ENCODE peak calls at places on chromosomes 7 and 10, in six cellular contexts. H is sigmoid colon, B is transverse colon, L is suprapubic skin, C is HCT116, W is H1. D is an unnamed sample.

GRCh38 chr7:30556854-30557644 is 37.6 kb upstream of the GARS1 start:
- DNase-seq in H (no peak), B (no peak), L (no peak), C (no peak), W (no peak), D (no peak)

GRCh38 chr7:102097601-102098161 is 189.0 kb upstream of the SH2B2 start:
- DNase-seq in H (no peak), B (peak), L (peak), C (peak), W (no peak), D (no peak)

GRCh38 chr7:108385834-108386422 is 70.3 kb downstream of the NRCAM start:
- DNase-seq in H (no peak), B (no peak), L (no peak), C (no peak), W (no peak), D (no peak)

GRCh38 chr10:126041804-126042231 is 145.5 kb downstream of the FANK1 start:
- DNase-seq in H (peak), B (peak), L (peak), C (no peak), W (no peak), D (peak)

GRCh38 chr7:20307901-20308300 is 22.8 kb upstream of the ITGB8 start:
- DNase-seq in H (no peak), B (no peak), L (no peak), C (no peak), W (no peak), D (no peak)

GRCh38 chr10:21401196-21401595 is 124.3 kb downstream of the SKIDA1 start:
- DNase-seq in H (no peak), B (no peak), L (no peak), C (no peak), W (no peak), D (no peak)

GRCh38 chr10:2920638-2921037 is 146.7 kb upstream of the PFKP start:
- DNase-seq in H (no peak), B (no peak), L (no peak), C (no peak), W (no peak), D (no peak)

GRCh38 chr10:54985732-54986131 is 184.7 kb upstream of the PCDH15 start:
- DNase-seq in H (no peak), B (no peak), L (no peak), C (no peak), W (no peak), D (no peak)

GRCh38 chr7:128886391-128887168 is 23.9 kb downstream of the ATP6V1F start:
- DNase-seq in H (peak), B (no peak), L (no peak), C (no peak), W (no peak), D (no peak)

GRCh38 chr7:120052884-120053382 is 220.0 kb upstream of the KCND2 start:
- DNase-seq in H (peak), B (peak), L (no peak), C (no peak), W (no peak), D (no peak)

GRCh38 chr10:26274391-26274790 is 57.8 kb downstream of the GAD2 start:
- DNase-seq in H (no peak), B (no peak), L (no peak), C (no peak), W (no peak), D (no peak)

GRCh38 chr7:39753823-39754325 is 130.5 kb downstream of the RALA start:
- DNase-seq in H (no peak), B (no peak), L (no peak), C (no peak), W (no peak), D (no peak)

GRCh38 chr10:114429581-114430335 is 25.5 kb upstream of the AFAP1L2 start:
- DNase-seq in H (no peak), B (no peak), L (no peak), C (no peak), W (no peak), D (no peak)

GRCh38 chr10:23088609-23089008 is 6.8 kb upstream of the MSRB2 start:
- DNase-seq in H (no peak), B (no peak), L (no peak), C (no peak), W (no peak), D (no peak)

GRCh38 chr10:115801457-115801856 is 471.5 kb downstream of the GFRA1 start:
- DNase-seq in H (no peak), B (no peak), L (no peak), C (no peak), W (no peak), D (no peak)
- TF ChIP-seq POLR2AphosphoS5 in H (no peak), B (no peak), L (no peak), C (no peak), W (no peak), D (no peak)

DNA sequence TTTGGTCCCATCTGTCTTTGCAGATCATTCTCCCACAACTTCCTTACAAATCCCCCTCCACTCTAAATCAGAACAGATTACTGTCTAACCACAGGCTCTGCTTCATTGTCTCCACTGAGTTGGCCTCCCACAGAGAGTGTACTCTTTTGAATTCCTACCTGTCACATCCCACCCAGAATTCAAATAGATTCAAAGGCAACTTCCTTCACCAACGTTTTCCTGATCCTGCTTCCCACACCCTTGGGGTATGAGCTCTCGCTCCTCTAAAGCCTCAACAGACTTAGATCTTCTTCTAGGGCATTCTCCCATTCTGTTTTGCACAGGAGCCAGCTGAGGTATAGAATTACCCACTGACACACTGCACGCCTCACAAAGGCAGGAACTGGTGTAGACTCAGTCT is 197.8 kb upstream of the CDCA7L start:
- DNase-seq in H (no peak), B (no peak), L (no peak), C (no peak), W (no peak), D (no peak)
- TF ChIP-seq POLR2AphosphoS5 in H (no peak), B (no peak), L (no peak), C (no peak), W (no peak), D (no peak)

GRCh38 chr7:2019693-2020511 is 212.8 kb downstream of the MAD1L1 start:
- DNase-seq in H (peak), B (peak), L (peak), C (no peak), W (no peak), D (no peak)
- TF ChIP-seq POLR2AphosphoS5 in H (no peak), B (no peak), L (no peak), C (no peak), W (no peak), D (no peak)

GRCh38 chr7:3265388-3265787 is 35.7 kb upstream of the SDK1 start:
- DNase-seq in H (no peak), B (no peak), L (no peak), C (no peak), W (no peak), D (no peak)
- TF ChIP-seq POLR2AphosphoS5 in H (no peak), B (no peak), L (no peak), C (no peak), W (no peak), D (no peak)

DNA sequence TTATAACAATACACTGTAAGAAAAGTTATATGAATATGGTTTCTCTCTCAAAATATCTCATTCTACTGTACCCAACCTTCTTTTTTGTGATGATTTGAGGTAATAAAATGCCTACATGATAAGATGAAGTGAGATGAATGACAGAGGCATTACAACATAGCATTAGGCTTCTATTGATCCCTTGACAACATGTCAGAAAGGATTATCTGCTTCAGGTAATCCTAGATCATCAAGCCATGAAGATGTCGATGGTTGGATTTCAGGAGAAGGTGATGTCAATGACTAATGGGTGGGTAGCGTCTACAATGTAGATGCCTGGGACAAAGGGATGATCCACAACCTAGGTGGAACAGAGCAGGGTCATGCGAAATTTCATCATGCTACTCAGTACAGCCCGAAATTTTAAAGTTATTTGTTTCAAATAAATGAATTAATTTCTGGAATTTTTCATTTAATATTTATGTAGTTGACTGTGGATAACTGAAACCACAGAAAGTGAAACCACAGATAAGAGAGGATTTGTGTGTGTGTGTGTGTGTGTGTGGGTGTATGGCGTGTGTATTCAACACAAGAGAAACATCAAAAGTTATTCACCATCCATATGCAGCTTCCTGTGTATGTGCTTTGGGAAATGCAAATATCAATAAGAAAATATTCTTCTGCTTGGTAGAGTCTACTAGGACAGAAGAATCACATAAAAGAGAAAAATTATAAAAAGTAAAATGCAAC is 77.0 kb downstream of the MAGI2 start:
- DNase-seq in H (no peak), B (no peak), L (no peak), C (no peak), W (no peak), D (no peak)
- TF ChIP-seq POLR2AphosphoS5 in H (no peak), B (no peak), L (no peak), C (no peak), W (no peak), D (no peak)

GRCh38 chr7:157558875-157559595 is 222.2 kb downstream of the DNAJB6 start:
- DNase-seq in H (peak), B (no peak), L (peak), C (no peak), W (no peak), D (no peak)
- TF ChIP-seq POLR2AphosphoS5 in H (no peak), B (no peak), L (no peak), C (no peak), W (no peak), D (no peak)

GRCh38 chr7:55120074-55120473 is 101.3 kb downstream of the EGFR start:
- DNase-seq in H (no peak), B (no peak), L (no peak), C (no peak), W (no peak), D (no peak)
- TF ChIP-seq POLR2AphosphoS5 in H (no peak), B (no peak), L (no peak), C (no peak), W (no peak), D (no peak)

GRCh38 chr7:106026101-106026500 is 63.0 kb downstream of the CDHR3 start:
- DNase-seq in H (no peak), B (no peak), L (no peak), C (no peak), W (no peak), D (no peak)

GRCh38 chr7:106021211-106022067 is 58.4 kb downstream of the CDHR3 start:
- DNase-seq in H (no peak), B (no peak), L (no peak), C (no peak), W (no peak), D (no peak)

GRCh38 chr7:106018566-106019338 is 55.7 kb downstream of the CDHR3 start:
- DNase-seq in H (no peak), B (no peak), L (no peak), C (no peak), W (no peak), D (no peak)

GRCh38 chr7:106023369-106024322 is 60.6 kb downstream of the CDHR3 start:
- DNase-seq in H (no peak), B (no peak), L (no peak), C (no peak), W (no peak), D (peak)

GRCh38 chr7:106022193-106022821 is 59.2 kb downstream of the CDHR3 start:
- DNase-seq in H (no peak), B (peak), L (no peak), C (no peak), W (no peak), D (peak)
- TF ChIP-seq POLR2AphosphoS5 in H (no peak), B (no peak), L (no peak), C (no peak), W (no peak), D (no peak)

GRCh38 chr10:76017733-76018433 is 586.5 kb downstream of the LRMDA start:
- DNase-seq in H (no peak), B (no peak), L (no peak), C (no peak), W (no peak), D (no peak)
- TF ChIP-seq POLR2AphosphoS5 in H (no peak), B (no peak), L (no peak), C (no peak), W (no peak), D (no peak)